ENCODE peak calls at places on chromosome 3, in eight cellular contexts. B, J, E, N, W, C, Z and F are unnamed samples.

GRCh38 chr3:129238945-129239705 is 10.3 kb upstream of the COPG1 start:
- DNase-seq in B (no peak), N (no peak), E (no peak), W (no peak), C (no peak), J (peak), Z (no peak), F (no peak)

GRCh38 chr3:14127106-14127505 is 2.3 kb downstream of the TMEM43 start:
- DNase-seq in C (no peak), E (no peak), J (no peak), N (no peak), B (peak), Z (no peak), W (no peak), F (no peak)

GRCh38 chr3:161454615-161455014 is 42.0 kb upstream of the OTOL1 start:
- DNase-seq in Z (no peak), E (peak), N (no peak), W (no peak), B (no peak), J (no peak), C (no peak), F (no peak)

GRCh38 chr3:129829640-129830039 is 63.9 kb downstream of the TMCC1 start:
- DNase-seq in W (peak), B (peak), E (peak), Z (no peak), N (peak), J (peak), C (peak), F (no peak)

GRCh38 chr3:18712713-18713575 is 287.8 kb upstream of the SATB1 start:
- DNase-seq in W (no peak), E (no peak), C (no peak), B (no peak), Z (no peak), N (no peak), J (no peak), F (no peak)

GRCh38 chr3:58237940-58238681 is 519 bp downstream of the ABHD6 start:
- DNase-seq in J (peak), Z (peak), N (peak), B (peak), W (no peak), C (peak), E (peak), F (peak)

GRCh38 chr3:43001094-43001553 is 22.0 kb downstream of the GASK1A start:
- DNase-seq in W (no peak), B (no peak), E (no peak), J (peak), Z (peak), N (no peak), C (peak), F (no peak)

GRCh38 chr3:143850877-143851276 is 2.6 kb upstream of the SLC9A9 start:
- DNase-seq in J (no peak), B (no peak), E (no peak), C (no peak), N (no peak), Z (no peak), W (no peak), F (no peak)

GRCh38 chr3:69082805-69083204 is 1.9 kb upstream of the ARL6IP5 start:
- DNase-seq in E (no peak), W (no peak), J (no peak), N (no peak), B (no peak), Z (no peak), C (no peak), F (no peak)

GRCh38 chr3:77196146-77196545 is 156.2 kb downstream of the ROBO2 start:
- DNase-seq in W (no peak), B (no peak), Z (no peak), J (no peak), C (no peak), N (no peak), E (no peak), F (no peak)

GRCh38 chr3:14352002-14352627 is 50.3 kb upstream of the SLC6A6 start:
- DNase-seq in E (no peak), W (no peak), B (peak), Z (no peak), C (no peak), J (no peak), N (peak), F (no peak)

GRCh38 chr3:54954019-54954418 is 26.2 kb upstream of the LRTM1 start:
- DNase-seq in W (no peak), N (peak), J (no peak), C (no peak), E (peak), Z (no peak), B (peak), F (no peak)

GRCh38 chr3:73603771-73604171 is 21.0 kb downstream of the PDZRN3 start:
- DNase-seq in Z (no peak), C (peak), N (no peak), E (no peak), W (no peak), J (no peak), B (no peak), F (no peak)

GRCh38 chr3:5009506-5010100 is 30.4 kb downstream of the BHLHE40 start:
- DNase-seq in Z (no peak), E (no peak), J (no peak), C (no peak), W (no peak), N (no peak), B (peak), F (no peak)

GRCh38 chr3:104909721-104910120 is 457.0 kb upstream of the ALCAM start:
- DNase-seq in J (no peak), B (no peak), W (no peak), Z (no peak), C (no peak), E (no peak), N (no peak), F (no peak)

GRCh38 chr3:57586778-57587177 is 10.4 kb downstream of the ARF4 start:
- DNase-seq in Z (no peak), W (no peak), N (no peak), E (no peak), B (no peak), C (no peak), J (no peak), F (no peak)

GRCh38 chr3:47661121-47661752 is 82.6 kb upstream of the CSPG5 start:
- DNase-seq in E (no peak), N (peak), Z (no peak), J (no peak), W (no peak), B (no peak), C (peak), F (no peak)

GRCh38 chr3:129690406-129690805 is 83.9 kb upstream of the PLXND1 start:
- DNase-seq in N (peak), W (peak), J (no peak), Z (no peak), B (peak), E (peak), C (peak), F (no peak)

GRCh38 chr3:26653811-26654379 is 31.3 kb downstream of the LRRC3B start:
- DNase-seq in C (no peak), B (no peak), N (no peak), W (no peak), Z (no peak), E (no peak), J (no peak), F (no peak)

GRCh38 chr3:127781411-127782001 is 40.8 kb downstream of the MGLL start:
- DNase-seq in C (no peak), E (no peak), Z (no peak), B (no peak), J (peak), N (no peak), W (no peak), F (no peak)
- H3K27ac ChIP-seq in C (peak), E (no peak), Z (peak), B (no peak), J (peak), N (no peak), W (no peak), F (peak)

GRCh38 chr3:172543884-172544283 is 20.7 kb upstream of the TNFSF10 start:
- DNase-seq in W (no peak), Z (no peak), J (no peak), E (no peak), C (no peak), N (no peak), B (no peak), F (no peak)

GRCh38 chr3:172546105-172546504 is 22.9 kb upstream of the TNFSF10 start:
- DNase-seq in E (no peak), Z (no peak), B (no peak), N (no peak), C (no peak), J (no peak), W (peak), F (no peak)

GRCh38 chr3:172549144-172549543 is 25.9 kb upstream of the TNFSF10 start:
- DNase-seq in N (no peak), B (no peak), E (no peak), W (no peak), C (no peak), Z (no peak), J (no peak), F (no peak)

GRCh38 chr3:172543419-172543818 is 20.2 kb upstream of the TNFSF10 start:
- DNase-seq in Z (no peak), C (no peak), B (no peak), J (no peak), E (no peak), W (no peak), N (no peak), F (no peak)

DNA sequence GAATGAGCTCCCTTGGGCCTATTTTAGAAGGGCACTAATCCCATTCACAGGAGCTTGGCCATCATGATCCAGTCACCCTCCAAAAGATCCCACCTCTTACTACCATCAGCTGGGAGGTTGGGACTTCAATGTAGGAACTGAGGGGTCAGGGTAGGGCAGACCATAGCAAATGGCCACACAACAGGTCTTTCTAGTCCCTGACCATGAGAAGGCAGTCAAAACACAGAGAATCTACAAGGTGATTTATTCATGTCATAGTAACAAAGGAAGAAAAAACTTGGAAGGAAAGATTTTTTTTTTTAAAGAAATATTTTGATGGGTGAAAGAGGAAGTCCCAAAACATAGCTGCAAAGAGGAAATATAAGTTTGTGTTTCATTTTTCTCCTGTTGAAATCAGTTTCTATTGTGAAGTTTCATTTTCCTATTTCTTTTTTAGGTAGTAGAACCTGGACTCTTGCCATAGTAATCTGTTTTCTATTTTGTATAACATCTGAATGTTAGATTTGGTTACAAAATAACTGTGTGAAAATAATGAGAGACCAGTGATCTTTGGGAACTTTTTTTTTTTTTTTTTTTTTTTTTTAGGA is 23.5 kb upstream of the TNFSF10 start:
- DNase-seq in J (no peak), E (no peak), B (no peak), N (no peak), C (no peak), W (no peak), Z (no peak), F (no peak)
- H3K27ac ChIP-seq in J (peak), E (no peak), B (no peak), N (no peak), C (peak), W (peak), Z (no peak), F (peak)

DNA sequence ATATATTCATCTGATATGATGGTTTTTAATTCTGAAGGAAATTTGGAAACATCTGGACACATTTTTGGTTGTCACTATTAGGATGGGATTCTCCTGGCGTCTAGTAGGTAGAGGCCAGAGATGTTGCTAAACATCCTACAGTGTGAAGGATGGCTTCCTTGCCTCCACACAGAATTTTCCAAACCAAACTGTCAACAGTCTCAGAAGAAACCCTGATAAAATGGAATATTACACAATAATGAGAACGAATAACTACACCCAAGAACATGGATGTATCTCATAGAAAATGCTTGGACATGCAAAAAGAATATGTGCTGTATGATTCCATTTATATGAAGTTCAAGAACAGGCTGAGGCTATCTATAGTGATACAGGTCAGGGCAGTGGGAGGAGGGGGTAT is 79.8 kb upstream of the PSMD6 start:
- DNase-seq in C (no peak), W (no peak), N (no peak), Z (no peak), B (no peak), J (no peak), E (no peak), F (no peak)
- H3K27ac ChIP-seq in C (no peak), W (no peak), N (no peak), Z (no peak), B (no peak), J (no peak), E (no peak), F (no peak)

DNA sequence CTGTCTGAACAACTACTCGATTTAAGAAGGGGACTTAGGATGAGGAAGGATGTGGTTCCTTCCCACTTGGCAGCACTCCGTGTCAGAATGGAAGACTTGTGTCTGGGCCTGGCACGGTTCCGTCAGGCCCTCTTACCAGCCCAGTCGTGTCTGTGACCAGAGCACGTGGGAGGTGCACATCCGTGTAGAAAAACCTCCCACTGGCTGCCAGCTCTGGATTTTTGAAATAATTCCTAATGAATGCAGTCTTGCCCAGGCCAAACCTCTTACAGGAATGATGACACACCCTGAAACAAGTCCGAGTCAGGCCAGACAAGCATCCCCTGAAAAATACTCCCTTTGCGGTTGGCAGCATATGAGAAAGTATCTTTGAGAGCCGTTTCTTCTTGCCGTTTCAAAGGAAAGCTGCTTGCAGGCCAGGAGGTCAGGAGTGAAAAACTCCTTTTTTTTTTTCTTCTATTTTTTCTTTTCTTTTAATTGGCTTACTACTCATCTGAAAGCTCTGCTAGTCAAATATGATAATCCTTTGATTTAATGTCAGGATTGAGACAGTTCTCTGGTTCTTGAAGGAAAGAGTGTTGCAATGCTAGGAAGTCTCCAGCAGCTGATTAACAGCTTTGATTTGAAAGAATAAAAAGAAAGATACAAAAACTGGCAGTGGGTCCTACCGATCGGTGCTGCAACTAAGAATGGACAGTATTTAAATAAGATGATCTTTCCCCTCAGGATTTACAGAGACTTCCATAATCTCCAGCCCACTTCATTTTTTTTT is 19.8 kb downstream of the IL1RAP start:
- DNase-seq in E (no peak), J (peak), N (peak), W (peak), B (no peak), Z (peak), C (peak), F (no peak)
- H3K27ac ChIP-seq in E (no peak), J (peak), N (peak), W (peak), B (no peak), Z (no peak), C (peak), F (peak)